ENCODE peak calls at places on chromosome 16, in nine cellular contexts. P is A549, A is fibroblast of lung, U is heart right ventricle, Y is hepatocyte, N is ascending aorta, M is sigmoid colon, V is psoas muscle, R is RWPE1. E is an unnamed sample.

GRCh38 chr16:4372578-4373355 is 1.1 kb downstream of the VASN start:
- DNase-seq in P (peak; percentile 54), A (no peak), U (no peak), Y (peak; percentile 77), N (no peak), M (peak; percentile 87), V (no peak), R (peak; percentile 48), E (peak; percentile 31)

GRCh38 chr16:24776486-24777220 is 47.2 kb downstream of the TNRC6A start:
- DNase-seq in P (no peak), A (peak; percentile 37), U (peak; percentile 41), Y (no peak), N (no peak), M (peak; percentile 75), V (peak; percentile 30), R (no peak), E (no peak)

GRCh38 chr16:6857575-6857974 is 475.1 kb upstream of the RBFOX1 start:
- DNase-seq in P (no peak), A (no peak), U (no peak), Y (no peak), N (no peak), M (no peak), V (no peak), R (no peak), E (no peak)

GRCh38 chr16:48481772-48482171 is 96.6 kb upstream of the SIAH1 start:
- DNase-seq in P (no peak), A (peak; percentile 19), U (no peak), Y (no peak), N (no peak), M (no peak), V (no peak), R (no peak), E (no peak)

GRCh38 chr16:3501783-3502400 is 1.1 kb downstream of the CLUAP1 start:
- DNase-seq in P (no peak), A (no peak), U (no peak), Y (no peak), N (no peak), M (peak; percentile 32), V (no peak), R (no peak), E (no peak)

GRCh38 chr16:53126390-53126789 is 71.6 kb downstream of the CHD9 start:
- DNase-seq in P (no peak), A (no peak), U (no peak), Y (no peak), N (no peak), M (no peak), V (no peak), R (no peak), E (no peak)

GRCh38 chr16:29922986-29923501 is 3.0 kb downstream of the KCTD13 start:
- DNase-seq in P (no peak), A (no peak), U (no peak), Y (no peak), N (no peak), M (peak; percentile 47), V (no peak), R (no peak), E (no peak)

GRCh38 chr16:74984194-74984669 is 691 bp downstream of the WDR59 start:
- DNase-seq in P (peak; percentile 15), A (no peak), U (no peak), Y (no peak), N (no peak), M (no peak), V (no peak), R (peak; percentile 4), E (no peak)

GRCh38 chr16:51407199-51407598 is 256.1 kb upstream of the SALL1 start:
- DNase-seq in P (no peak), A (no peak), U (no peak), Y (no peak), N (no peak), M (no peak), V (no peak), R (no peak), E (no peak)

GRCh38 chr16:89764711-89765201 is 43.4 kb downstream of the ZNF276 start:
- DNase-seq in P (no peak), A (no peak), U (peak; percentile 26), Y (no peak), N (peak; percentile 41), M (no peak), V (no peak), R (no peak), E (no peak)

GRCh38 chr16:46857261-46857962 is 26.4 kb upstream of the C16orf87 start:
- DNase-seq in P (peak; percentile 55), A (peak; percentile 77), U (no peak), Y (peak; percentile 60), N (no peak), M (no peak), V (no peak), R (peak; percentile 41), E (no peak)

DNA sequence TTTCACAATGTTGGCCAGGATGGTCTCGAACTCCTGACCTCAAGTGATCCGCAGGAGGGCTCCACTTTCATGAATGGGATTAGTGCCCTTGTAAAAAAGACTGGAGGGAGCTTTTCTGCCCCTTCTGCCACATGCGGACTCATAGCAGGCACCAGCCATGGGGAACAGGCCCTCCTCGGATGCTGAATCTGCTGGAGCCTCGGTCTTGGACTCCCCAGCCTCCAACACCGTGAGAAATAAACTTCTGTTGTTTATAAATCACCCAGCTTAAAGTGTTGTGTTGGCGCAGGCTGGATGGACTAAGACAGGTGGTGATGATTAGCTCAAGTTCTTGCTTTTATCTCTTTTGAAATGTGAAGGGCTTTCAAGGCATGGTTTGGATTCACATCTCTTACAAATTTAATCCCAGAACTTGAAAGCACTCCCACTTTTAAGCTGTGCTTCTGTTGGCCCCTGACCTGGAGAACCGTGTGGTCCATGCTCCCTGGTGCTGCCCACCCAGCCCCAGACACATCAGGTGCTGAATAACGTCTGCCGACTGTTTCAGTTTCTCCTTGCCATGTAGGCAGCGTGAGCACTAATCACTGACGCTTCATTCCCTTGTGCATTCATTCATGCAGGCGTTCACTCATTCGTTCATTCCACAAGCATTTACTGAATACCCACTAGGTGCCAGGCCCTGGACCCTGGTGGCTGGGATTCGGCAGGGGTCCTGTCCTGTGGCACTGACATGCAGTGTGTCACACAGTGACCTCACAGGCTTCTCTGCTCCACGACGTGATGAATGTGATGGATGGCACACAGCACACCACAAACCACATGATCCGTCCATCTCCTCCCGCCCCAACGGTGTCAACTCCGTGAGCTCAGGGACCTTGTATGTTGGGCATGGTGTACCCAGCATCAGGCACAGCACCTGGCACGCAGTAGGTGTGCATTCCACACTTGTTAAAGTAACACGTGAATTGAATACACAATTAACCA is 8.9 kb downstream of the CIBAR2 start:
- DNase-seq in P (no peak), A (no peak), U (no peak), Y (no peak), N (no peak), M (no peak), V (no peak), R (no peak), E (no peak)
- H3K27ac ChIP-seq in P (no peak overlapping the region), A (no peak overlapping the region), U (no peak overlapping the region), Y (no peak overlapping the region), N (no peak overlapping the region), M (no peak overlapping the region), V (no peak overlapping the region), R (no peak overlapping the region), E (no peak overlapping the region)

DNA sequence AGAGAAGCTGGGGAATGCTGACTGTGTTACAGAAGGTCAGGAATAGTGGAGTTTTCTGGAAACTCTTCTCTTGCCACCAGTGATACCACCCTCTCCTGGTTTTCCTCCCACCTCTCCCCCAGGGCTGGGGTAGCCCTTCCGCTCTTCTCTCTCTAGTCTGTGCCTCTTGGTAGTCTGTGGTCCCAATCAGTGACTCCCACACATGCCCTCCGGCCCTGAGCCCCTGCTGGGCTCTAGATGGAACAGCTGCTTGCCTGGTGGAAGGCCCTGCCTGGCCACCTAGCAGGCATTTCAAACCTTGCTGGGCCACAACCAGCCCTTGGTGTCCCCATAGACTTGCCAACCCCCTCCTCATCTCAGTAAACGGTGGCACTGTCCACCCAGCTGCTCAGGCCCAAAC is 15.2 kb upstream of the MTSS2 start:
- DNase-seq in P (no peak), A (no peak), U (no peak), Y (no peak), N (no peak), M (no peak), V (no peak), R (no peak), E (no peak)
- H3K27ac ChIP-seq in P (peak overlapping the region; percentile 44), A (peak overlapping the region; percentile 10), U (peak overlapping the region; percentile 78), Y (no peak overlapping the region), N (peak overlapping the region; percentile 91), M (peak overlapping the region; percentile 96), V (peak overlapping the region; percentile 85), R (peak overlapping the region; percentile 100), E (peak overlapping the region; percentile 76)

GRCh38 chr16:87115646-87116045 is 201.5 kb downstream of the C16orf95 start:
- DNase-seq in P (no peak), A (no peak), U (no peak), Y (no peak), N (no peak), M (no peak), V (no peak), R (no peak), E (no peak)

GRCh38 chr16:87121816-87122215 is 195.4 kb downstream of the C16orf95 start:
- DNase-seq in P (no peak), A (no peak), U (no peak), Y (no peak), N (no peak), M (peak; percentile 33), V (no peak), R (no peak), E (no peak)

GRCh38 chr16:87117936-87118335 is 199.3 kb downstream of the C16orf95 start:
- DNase-seq in P (no peak), A (no peak), U (no peak), Y (no peak), N (no peak), M (peak; percentile 39), V (no peak), R (no peak), E (no peak)

GRCh38 chr16:87119748-87120147 is 197.4 kb downstream of the C16orf95 start:
- DNase-seq in P (no peak), A (no peak), U (no peak), Y (no peak), N (no peak), M (peak; percentile 12), V (no peak), R (no peak), E (no peak)

DNA sequence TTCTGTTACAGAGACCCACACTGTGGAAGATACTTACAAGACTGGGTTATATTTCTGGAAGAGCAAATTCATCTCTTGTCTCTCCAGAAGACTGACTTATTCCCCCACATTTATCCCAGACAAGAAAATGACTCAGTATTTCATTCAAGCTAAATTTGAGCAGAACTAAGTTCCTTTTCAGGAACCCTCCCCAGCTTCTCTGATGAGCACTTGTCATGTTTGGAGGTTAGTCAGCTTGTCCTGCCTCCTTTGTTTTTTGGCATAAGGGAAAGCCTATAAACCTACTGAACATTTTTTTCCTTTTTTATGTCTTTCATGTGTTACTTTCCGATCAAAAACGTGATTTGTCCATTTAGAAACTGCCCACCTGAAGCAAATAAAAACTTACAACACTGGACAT is 198.0 kb downstream of the C16orf95 start:
- DNase-seq in P (no peak), A (no peak), U (no peak), Y (no peak), N (no peak), M (no peak), V (no peak), R (no peak), E (no peak)
- H3K27ac ChIP-seq in P (no peak overlapping the region), A (no peak overlapping the region), U (no peak overlapping the region), Y (no peak overlapping the region), N (no peak overlapping the region), M (no peak overlapping the region), V (no peak overlapping the region), R (no peak overlapping the region), E (no peak overlapping the region)

GRCh38 chr16:85015481-85016177 is 4.3 kb upstream of the ZDHHC7 start:
- DNase-seq in P (no peak), A (no peak), U (no peak), Y (no peak), N (no peak), M (no peak), V (no peak), R (no peak), E (no peak)
- H3K27ac ChIP-seq in P (no peak overlapping the region), A (no peak overlapping the region), U (no peak overlapping the region), Y (peak overlapping the region; percentile 90), N (no peak overlapping the region), M (no peak overlapping the region), V (no peak overlapping the region), R (no peak overlapping the region), E (no peak overlapping the region)

E was measured in substantia nigra.